ENCODE peak calls at places on chromosomes 11 and 22, in five cellular contexts. S, D, J, Y and T are unnamed samples.

GRCh38 chr11:45204761-45205160 is 58.3 kb downstream of the PRDM11 start:
- DNase-seq in S (no peak), D (peak), J (no peak), Y (no peak), T (no peak)

GRCh38 chr22:28585324-28585723 is 94.3 kb downstream of the TTC28 start:
- DNase-seq in S (no peak), D (no peak), J (no peak), Y (no peak), T (no peak)

GRCh38 chr22:24875862-24876506 is 70.0 kb downstream of the SGSM1 start:
- DNase-seq in S (no peak), D (peak), J (no peak), Y (no peak), T (peak)

GRCh38 chr22:43275545-43275981 is 67.6 kb downstream of the SCUBE1 start:
- DNase-seq in S (peak), D (peak), J (peak), Y (no peak), T (peak)

GRCh38 chr22:48710410-48710809 is 1117.3 kb downstream of the BRD1 start:
- DNase-seq in S (no peak), D (no peak), J (no peak), Y (no peak), T (no peak)

GRCh38 chr11:74479340-74480123 is 12.2 kb upstream of the KCNE3 start:
- DNase-seq in S (no peak), D (no peak), J (no peak), Y (no peak), T (no peak)

GRCh38 chr11:6646631-6647281 is 8.9 kb downstream of the DCHS1 start:
- DNase-seq in S (no peak), D (no peak), J (no peak), Y (peak), T (no peak)

GRCh38 chr22:42282252-42282942 is 11.9 kb upstream of the TCF20 start:
- DNase-seq in S (peak), D (no peak), J (no peak), Y (no peak), T (no peak)

GRCh38 chr11:132472411-132473205 is 1059.7 kb downstream of the OPCML start:
- DNase-seq in S (no peak), D (no peak), J (no peak), Y (no peak), T (no peak)

GRCh38 chr11:58927393-58928081 is 11.8 kb upstream of the GLYATL1 start:
- DNase-seq in S (peak), D (no peak), J (no peak), Y (no peak), T (peak)

GRCh38 chr11:2933376-2934056 is 4.3 kb upstream of the PHLDA2 start:
- DNase-seq in S (no peak), D (no peak), J (peak), Y (peak), T (peak)

GRCh38 chr11:120722539-120722938 is 211.0 kb downstream of the GRIK4 start:
- DNase-seq in S (no peak), D (no peak), J (no peak), Y (no peak), T (no peak)

GRCh38 chr11:128290106-128290840 is 297.1 kb downstream of the ETS1 start:
- DNase-seq in S (peak), D (peak), J (peak), Y (peak), T (peak)

GRCh38 chr11:61295596-61295926 is 445 bp upstream of the VWCE start:
- DNase-seq in S (no peak), D (no peak), J (no peak), Y (no peak), T (no peak)

GRCh38 chr22:48579035-48579914 is 1248.4 kb downstream of the BRD1 start:
- DNase-seq in S (peak), D (no peak), J (no peak), Y (no peak), T (no peak)

GRCh38 chr22:46953968-46954755 is 191.7 kb downstream of the TBC1D22A start:
- DNase-seq in S (no peak), D (peak), J (no peak), Y (no peak), T (no peak)

GRCh38 chr22:35804421-35804820 is 86.7 kb downstream of the APOL5 start:
- DNase-seq in S (no peak), D (no peak), J (no peak), Y (no peak), T (no peak)

GRCh38 chr22:48722661-48723060 is 1105.0 kb downstream of the BRD1 start:
- DNase-seq in S (no peak), D (no peak), J (no peak), Y (no peak), T (no peak)

GRCh38 chr22:40247976-40248375 is 70.3 kb downstream of the TNRC6B start:
- DNase-seq in S (no peak), D (no peak), J (no peak), Y (no peak), T (no peak)

GRCh38 chr11:18720086-18720810 is 5.7 kb downstream of the IGSF22 start:
- DNase-seq in S (no peak), D (no peak), J (no peak), Y (no peak), T (no peak)

GRCh38 chr11:75265851-75266531 is 25.4 kb downstream of the TPBGL start:
- DNase-seq in S (peak), D (no peak), J (no peak), Y (no peak), T (no peak)

GRCh38 chr11:121536116-121536515 is 83.3 kb upstream of the SORL1-AS1 start:
- DNase-seq in S (no peak), D (no peak), J (no peak), Y (no peak), T (no peak)

GRCh38 chr11:93655047-93655446 is 6.4 kb upstream of the CEP295 start:
- DNase-seq in S (no peak), D (no peak), J (no peak), Y (no peak), T (no peak)

GRCh38 chr11:43376594-43376993 is 17.9 kb downstream of the TTC17 start:
- DNase-seq in S (peak), D (no peak), J (no peak), Y (no peak), T (no peak)

GRCh38 chr11:69356703-69357457 is 62.9 kb downstream of the MYEOV start:
- DNase-seq in S (no peak), D (no peak), J (no peak), Y (no peak), T (peak)

DNA sequence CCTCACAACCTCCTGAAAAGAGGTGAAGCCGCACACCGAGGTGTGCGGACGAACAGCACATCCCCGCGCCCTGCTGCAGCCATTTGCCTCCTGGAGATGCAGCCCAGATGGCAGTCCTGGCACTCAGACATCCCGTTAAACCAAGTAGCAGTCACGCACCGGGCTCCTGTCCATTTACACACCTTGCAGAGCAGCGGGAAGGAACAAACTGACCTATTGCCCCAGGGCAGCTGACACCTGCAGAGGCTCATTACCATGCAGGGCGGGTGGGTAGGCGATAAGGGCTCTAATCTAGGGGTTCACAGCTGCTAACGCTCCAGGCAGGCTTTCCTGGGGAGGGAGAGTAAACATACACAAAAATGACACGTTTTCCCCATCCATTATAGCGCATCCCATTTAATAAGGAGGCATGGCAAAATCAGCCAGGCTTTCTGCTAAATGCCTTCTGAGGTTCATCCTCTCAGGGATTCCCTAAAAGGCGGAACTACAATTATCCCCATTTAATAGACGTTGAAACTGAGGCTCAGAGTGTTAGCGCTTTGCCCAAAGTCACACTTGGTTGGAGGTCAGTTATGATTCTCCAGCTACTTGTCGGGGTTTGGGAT is 788 bp upstream of the EHBP1L1 start:
- DNase-seq in S (no peak), D (no peak), J (no peak), Y (no peak), T (no peak)
- TF ChIP-seq EZH2 in S (no peak), D (no peak), J (no peak), Y (no peak), T (peak)

GRCh38 chr11:67255353-67255752 is 10.9 kb upstream of the GRK2 start:
- DNase-seq in S (no peak), D (no peak), J (no peak), Y (no peak), T (no peak)

GRCh38 chr11:67252831-67253239 is 13.4 kb upstream of the GRK2 start:
- DNase-seq in S (no peak), D (no peak), J (no peak), Y (no peak), T (no peak)

GRCh38 chr11:67255864-67256263 is 10.4 kb upstream of the GRK2 start:
- DNase-seq in S (no peak), D (no peak), J (no peak), Y (no peak), T (no peak)

GRCh38 chr11:67254768-67255167 is 11.5 kb upstream of the GRK2 start:
- DNase-seq in S (no peak), D (no peak), J (no peak), Y (no peak), T (no peak)

DNA sequence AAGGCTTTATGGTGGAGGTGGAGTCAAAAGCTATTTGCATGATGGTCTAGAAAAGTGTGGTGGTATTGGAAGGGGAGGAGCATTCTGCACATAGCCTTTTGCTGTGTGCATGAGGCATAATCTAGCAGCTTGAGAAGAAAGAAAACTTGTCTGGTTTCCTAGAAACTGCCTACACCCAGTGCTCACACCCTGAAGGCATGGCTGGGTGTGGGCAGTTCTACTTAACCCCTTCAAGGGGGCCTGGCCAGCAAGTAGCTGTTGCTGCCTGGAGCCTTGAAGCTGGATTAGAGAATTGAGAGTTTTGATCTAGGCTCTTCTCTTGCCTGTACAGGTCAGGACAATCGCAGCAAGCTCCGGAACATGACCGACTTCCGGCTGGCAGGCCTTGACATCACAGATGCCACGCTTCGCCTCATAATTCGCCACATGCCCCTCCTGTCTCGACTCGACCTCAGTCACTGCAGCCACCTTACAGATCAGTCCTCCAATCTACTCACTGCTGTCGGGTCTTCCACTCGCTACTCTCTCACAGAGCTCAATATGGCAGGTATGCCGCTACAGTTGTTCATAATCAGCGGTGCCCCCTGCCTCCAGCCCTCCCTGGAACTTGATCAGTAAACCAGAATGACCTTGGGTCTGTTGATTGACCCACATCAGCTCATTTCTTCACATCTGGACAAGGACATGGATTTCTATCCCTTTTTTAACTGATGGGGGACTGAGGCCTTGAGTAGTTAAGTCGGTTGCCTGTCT is 12.2 kb upstream of the GRK2 start:
- DNase-seq in S (no peak), D (no peak), J (no peak), Y (no peak), T (no peak)
- TF ChIP-seq RAD21 in S (no peak), D (no peak), J (no peak), Y (no peak), T (no peak)

GRCh38 chr11:13963169-13963948 is 836 bp downstream of the SPON1 start:
- DNase-seq in S (no peak), D (no peak), J (no peak), Y (no peak), T (no peak)
- TF ChIP-seq EZH2 in S (no peak), D (no peak), J (no peak), Y (no peak), T (peak)

GRCh38 chr11:16790484-16791240 is 52.2 kb downstream of the C11orf58 start:
- DNase-seq in S (no peak), D (no peak), J (no peak), Y (no peak), T (no peak)
- TF ChIP-seq RAD21 in S (no peak), D (no peak), J (no peak), Y (no peak), T (no peak)

DNA sequence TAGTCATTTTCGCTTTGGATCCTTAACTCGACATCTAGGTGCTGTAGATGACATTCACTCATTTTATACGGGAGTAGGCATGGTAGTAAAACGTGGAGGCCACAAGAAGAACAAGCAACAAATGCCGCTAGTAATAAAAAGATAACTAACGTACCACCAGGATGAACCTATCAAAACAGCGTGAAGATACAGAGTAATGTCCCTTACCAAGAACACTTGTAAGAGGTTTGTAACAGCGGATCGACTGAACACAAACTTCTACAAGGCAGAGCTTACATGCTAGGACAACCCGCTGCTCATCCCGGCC is 744 bp downstream of the CHORDC1 start:
- DNase-seq in S (no peak), D (no peak), J (no peak), Y (no peak), T (no peak)
- TF ChIP-seq EZH2 in S (no peak), D (no peak), J (no peak), Y (no peak), T (no peak)

GRCh38 chr11:100774859-100775258 is 87.8 kb downstream of the ARHGAP42 start:
- DNase-seq in S (peak), D (no peak), J (no peak), Y (no peak), T (no peak)

GRCh38 chr11:100769617-100770016 is 82.5 kb downstream of the ARHGAP42 start:
- DNase-seq in S (no peak), D (no peak), J (no peak), Y (no peak), T (no peak)

GRCh38 chr11:100774132-100774531 is 87.0 kb downstream of the ARHGAP42 start:
- DNase-seq in S (no peak), D (no peak), J (no peak), Y (no peak), T (no peak)

DNA sequence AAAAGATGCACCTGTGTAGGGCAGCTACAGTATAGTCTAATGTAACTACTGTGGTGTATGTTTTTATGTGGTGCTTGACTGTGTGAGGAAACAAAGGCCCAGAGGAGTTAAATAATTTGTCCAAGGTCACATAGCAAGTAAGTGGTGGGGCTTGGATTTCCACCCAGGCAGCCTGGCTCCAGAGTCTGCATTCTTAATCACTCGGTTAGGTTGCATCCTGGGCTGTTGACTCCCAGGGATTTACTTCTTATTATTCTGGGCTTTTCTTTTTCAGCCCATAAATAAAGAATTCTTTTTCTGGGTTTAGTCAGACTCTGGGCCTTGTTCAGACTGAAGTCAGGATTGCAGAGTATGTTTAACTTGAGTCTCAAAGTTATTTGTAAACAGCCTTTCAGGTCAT is 82.1 kb downstream of the ARHGAP42 start:
- DNase-seq in S (no peak), D (no peak), J (no peak), Y (no peak), T (no peak)
- TF ChIP-seq RAD21 in S (no peak), D (no peak), J (no peak), Y (no peak), T (no peak)

DNA sequence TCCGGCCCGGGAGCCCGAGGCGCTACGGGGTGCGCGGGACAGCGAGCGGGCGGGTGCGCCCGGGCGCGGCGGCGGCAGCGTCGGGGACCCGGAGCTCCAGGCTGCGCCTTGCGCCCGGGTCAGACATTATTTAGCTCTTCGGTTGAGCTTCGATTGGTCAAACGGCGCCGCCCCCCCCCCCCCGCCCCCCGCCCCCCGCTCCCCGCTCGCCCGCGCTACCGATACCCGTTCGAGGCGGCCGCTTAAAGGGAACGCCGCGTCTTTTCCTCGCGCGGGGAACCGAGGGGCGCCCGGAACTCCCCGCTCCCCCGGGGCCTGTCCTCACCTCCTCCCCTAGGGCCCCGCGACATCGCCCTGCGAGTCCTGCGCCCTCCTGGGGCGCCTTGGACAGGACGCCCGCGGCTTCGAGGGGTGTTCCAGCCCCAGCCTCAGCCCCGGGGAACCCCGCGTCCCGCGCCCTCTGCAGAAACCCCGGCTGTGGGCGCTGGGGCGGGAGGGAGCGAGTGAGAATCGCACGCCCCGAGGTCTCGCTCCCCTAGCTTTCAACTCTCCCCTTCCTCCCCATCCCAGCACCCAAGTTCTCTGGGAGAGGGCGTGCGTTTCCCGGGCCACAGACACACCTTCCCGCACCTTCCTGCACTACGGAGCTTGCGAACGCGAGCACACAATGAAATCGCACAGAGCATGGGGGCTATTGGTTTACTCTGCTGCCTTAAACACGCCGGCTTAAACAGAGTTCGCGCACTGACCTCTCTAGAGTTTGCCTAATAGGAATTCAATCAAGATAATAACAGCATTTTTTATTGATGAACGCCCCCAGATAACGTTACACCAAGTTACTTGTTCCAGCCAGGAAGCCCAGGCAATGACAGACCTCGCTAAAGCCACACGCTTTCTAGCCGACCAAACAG is at the start of gene BDNF:
- DNase-seq in S (no peak), D (no peak), J (no peak), Y (no peak), T (peak)
- TF ChIP-seq EZH2 in S (no peak), D (no peak), J (no peak), Y (peak), T (no peak)

DNA sequence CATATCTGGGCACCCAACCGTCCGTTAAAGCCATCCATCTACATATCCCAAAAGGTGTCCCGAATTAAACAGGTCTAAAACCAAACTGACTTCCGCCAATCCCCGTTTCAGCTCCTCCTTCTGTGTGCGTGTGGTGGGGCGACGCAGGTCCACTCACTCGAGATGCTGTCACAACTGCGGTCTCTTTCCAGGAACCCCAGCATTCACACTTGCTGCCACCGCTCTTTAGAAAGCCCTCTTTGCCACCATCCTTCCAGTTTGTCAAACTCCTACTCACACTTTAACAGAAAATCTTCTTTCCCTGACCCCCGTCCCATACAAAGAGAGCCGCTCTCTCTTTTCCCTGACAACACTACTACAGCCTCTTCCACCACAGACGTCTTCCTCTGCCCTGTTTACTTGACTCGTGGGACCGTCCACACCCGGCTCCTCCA is 467 bp downstream of the ESS2 start:
- DNase-seq in S (no peak), D (peak), J (no peak), Y (no peak), T (no peak)
- TF ChIP-seq RAD21 in S (no peak), D (no peak), J (no peak), Y (no peak), T (no peak)